ENCODE peak calls at places on chromosomes 5 and 9, in nine cellular contexts. Y, K, L, T, X, Q, M, N and J are unnamed samples.
A peak's percentile ranks its signal among the peaks of the same experiment; 100 is the strongest.

GRCh38 chr9:116437411-116438370 is 249.4 kb upstream of the TRIM32 start:
- DNase-seq in Y (no peak), K (peak; percentile 57), L (no peak), T (no peak), X (no peak), Q (no peak), M (no peak), N (no peak), J (no peak)

GRCh38 chr9:129224618-129225017 is 46.6 kb upstream of the IER5L start:
- DNase-seq in Y (no peak), K (no peak), L (no peak), T (no peak), X (no peak), Q (peak; percentile 28), M (no peak), N (no peak), J (no peak)

GRCh38 chr5:84805473-84805872 is 420.8 kb upstream of the EDIL3 start:
- DNase-seq in Y (no peak), K (no peak), L (no peak), T (no peak), X (no peak), Q (no peak), M (no peak), N (no peak), J (no peak)

GRCh38 chr9:91908746-91909145 is 41.3 kb downstream of the ROR2 start:
- DNase-seq in Y (no peak), K (no peak), L (no peak), T (no peak), X (no peak), Q (no peak), M (no peak), N (no peak), J (no peak)

GRCh38 chr9:136138566-136138965 is 19.9 kb upstream of the TMEM250 start:
- DNase-seq in Y (no peak), K (no peak), L (no peak), T (no peak), X (peak; percentile 34), Q (no peak), M (peak; percentile 30), N (no peak), J (peak; percentile 71)

GRCh38 chr5:169804861-169805260 is 167.8 kb downstream of the DOCK2 start:
- DNase-seq in Y (no peak), K (peak; percentile 12), L (no peak), T (no peak), X (no peak), Q (no peak), M (peak; percentile 78), N (no peak), J (no peak)

GRCh38 chr9:17330097-17330496 is 195.3 kb downstream of the CNTLN start:
- DNase-seq in Y (no peak), K (no peak), L (no peak), T (no peak), X (no peak), Q (no peak), M (peak; percentile 11), N (no peak), J (no peak)

GRCh38 chr9:95462419-95463121 is 54.2 kb downstream of the PTCH1 start:
- DNase-seq in Y (peak; percentile 53), K (no peak), L (peak; percentile 42), T (peak; percentile 89), X (peak; percentile 84), Q (peak; percentile 62), M (peak; percentile 73), N (no peak), J (no peak)

GRCh38 chr9:1495684-1496083 is 445.5 kb downstream of the DMRT2 start:
- DNase-seq in Y (no peak), K (no peak), L (no peak), T (no peak), X (no peak), Q (no peak), M (no peak), N (no peak), J (no peak)

GRCh38 chr5:145283101-145283500 is 552.0 kb downstream of the PRELID2 start:
- DNase-seq in Y (no peak), K (no peak), L (no peak), T (no peak), X (no peak), Q (no peak), M (peak; percentile 3), N (no peak), J (no peak)

GRCh38 chr5:168903082-168903481 is 323.9 kb upstream of the PANK3 start:
- DNase-seq in Y (no peak), K (no peak), L (no peak), T (no peak), X (no peak), Q (no peak), M (no peak), N (no peak), J (no peak)

GRCh38 chr5:109612278-109612905 is 77.3 kb upstream of the MAN2A1 start:
- DNase-seq in Y (no peak), K (no peak), L (no peak), T (no peak), X (no peak), Q (no peak), M (no peak), N (no peak), J (no peak)

GRCh38 chr9:107251756-107252322 is 31.2 kb upstream of the RAD23B start:
- DNase-seq in Y (peak; percentile 95), K (no peak), L (peak; percentile 56), T (no peak), X (no peak), Q (peak; percentile 68), M (peak; percentile 93), N (no peak), J (no peak)

GRCh38 chr9:36946653-36947052 is 87.4 kb downstream of the PAX5 start:
- DNase-seq in Y (no peak), K (no peak), L (no peak), T (no peak), X (no peak), Q (no peak), M (peak; percentile 21), N (no peak), J (no peak)

GRCh38 chr5:167850901-167851300 is 440.5 kb upstream of the WWC1 start:
- DNase-seq in Y (no peak), K (no peak), L (no peak), T (no peak), X (no peak), Q (no peak), M (peak; percentile 74), N (no peak), J (no peak)

GRCh38 chr9:16196206-16196605 is 643.4 kb downstream of the CCDC171 start:
- DNase-seq in Y (no peak), K (no peak), L (no peak), T (no peak), X (no peak), Q (no peak), M (no peak), N (no peak), J (no peak)

GRCh38 chr5:38576442-38576841 is 20.0 kb upstream of the LIFR start:
- DNase-seq in Y (no peak), K (no peak), L (no peak), T (no peak), X (no peak), Q (peak; percentile 60), M (peak; percentile 14), N (no peak), J (no peak)

GRCh38 chr9:130659699-130660248 is 4.6 kb upstream of the PRDM12 start:
- DNase-seq in Y (no peak), K (no peak), L (no peak), T (no peak), X (no peak), Q (peak; percentile 8), M (no peak), N (no peak), J (no peak)

GRCh38 chr5:181243521-181244307 is at the start of gene RACK1:
- DNase-seq in Y (peak; percentile 51), K (peak; percentile 98), L (peak; percentile 90), T (peak; percentile 84), X (peak; percentile 90), Q (peak; percentile 92), M (peak; percentile 95), N (peak; percentile 92), J (no peak)

GRCh38 chr9:87280421-87280820 is 217.2 kb upstream of the DAPK1 start:
- DNase-seq in Y (peak; percentile 83), K (no peak), L (no peak), T (no peak), X (no peak), Q (no peak), M (no peak), N (no peak), J (no peak)

GRCh38 chr5:148403344-148403743 is 19.6 kb downstream of the FBXO38 start:
- DNase-seq in Y (no peak), K (no peak), L (no peak), T (peak; percentile 17), X (no peak), Q (no peak), M (no peak), N (no peak), J (no peak)
- H3K36me3 ChIP-seq in Y (peaks cover 6% of the 10 kb centered on the region), K (peaks cover 83% of the 10 kb centered on the region), L (peaks cover 4% of the 10 kb centered on the region), T (peaks cover 5% of the 10 kb centered on the region), X (no peaks in the 10 kb centered on the region), Q (no peaks in the 10 kb centered on the region), M (peaks cover 68% of the 10 kb centered on the region), N (peaks cover 99% of the 10 kb centered on the region), J (no peaks in the 10 kb centered on the region)

DNA sequence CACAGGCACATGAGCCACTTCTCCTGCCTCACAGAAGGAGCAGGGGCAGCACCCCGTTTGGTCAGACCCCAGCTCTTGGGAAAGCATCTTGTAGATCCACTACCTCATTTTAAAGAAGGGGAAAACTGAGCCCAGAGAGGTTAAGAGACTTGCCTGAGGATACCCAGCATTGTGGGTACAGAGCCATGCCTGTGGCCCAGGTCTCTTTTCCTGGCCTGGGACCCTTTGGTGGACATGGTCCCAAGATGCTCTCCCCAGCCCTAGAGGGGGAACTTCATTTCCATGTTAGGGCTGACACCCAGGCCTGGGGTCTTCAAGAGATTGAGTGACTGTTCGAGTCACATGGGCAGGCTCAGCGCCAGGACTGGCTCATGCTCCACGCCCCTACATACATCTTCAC is 64.2 kb downstream of the NEK6 start:
- DNase-seq in Y (no peak), K (no peak), L (no peak), T (no peak), X (no peak), Q (no peak), M (no peak), N (no peak), J (no peak)
- H3K36me3 ChIP-seq in Y (peaks cover 44% of the 10 kb centered on the region), K (peaks cover 76% of the 10 kb centered on the region), L (peaks cover under 1% of the 10 kb centered on the region), T (peaks cover 67% of the 10 kb centered on the region), X (no peaks in the 10 kb centered on the region), Q (no peaks in the 10 kb centered on the region), M (peaks cover 31% of the 10 kb centered on the region), N (peaks cover 67% of the 10 kb centered on the region), J (no peaks in the 10 kb centered on the region)

GRCh38 chr5:92841604-92842155 is 739.3 kb downstream of the NR2F1-AS1 start:
- DNase-seq in Y (no peak), K (no peak), L (no peak), T (no peak), X (no peak), Q (no peak), M (no peak), N (no peak), J (no peak)
- H3K36me3 ChIP-seq in Y (no peaks in the 10 kb centered on the region), K (no peaks in the 10 kb centered on the region), L (no peaks in the 10 kb centered on the region), T (no peaks in the 10 kb centered on the region), X (no peaks in the 10 kb centered on the region), Q (no peaks in the 10 kb centered on the region), M (no peaks in the 10 kb centered on the region), N (no peaks in the 10 kb centered on the region), J (no peaks in the 10 kb centered on the region)

DNA sequence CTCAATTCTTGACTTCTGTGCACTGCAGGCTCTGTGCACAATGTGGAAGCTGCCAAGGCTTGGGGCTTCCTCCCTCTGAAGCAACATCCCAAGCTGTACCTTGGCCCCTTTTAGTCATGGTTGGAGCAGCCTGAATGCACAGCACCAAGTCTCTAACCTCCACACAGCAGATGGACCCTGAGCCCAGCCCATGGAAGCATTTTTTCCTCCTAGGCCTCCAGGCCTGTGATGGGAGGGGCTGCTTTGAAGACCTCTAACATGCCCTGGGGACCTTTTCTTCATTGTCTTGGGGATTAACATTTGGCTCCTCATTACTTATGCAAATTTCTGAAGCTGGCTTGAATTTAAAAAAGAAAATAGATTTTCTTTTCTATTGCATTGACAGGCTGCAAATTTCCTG is 385.8 kb downstream of the LRRC70 start:
- DNase-seq in Y (no peak), K (no peak), L (no peak), T (no peak), X (no peak), Q (no peak), M (no peak), N (no peak), J (no peak)
- H3K36me3 ChIP-seq in Y (no peaks in the 10 kb centered on the region), K (no peaks in the 10 kb centered on the region), L (no peaks in the 10 kb centered on the region), T (no peaks in the 10 kb centered on the region), X (no peaks in the 10 kb centered on the region), Q (no peaks in the 10 kb centered on the region), M (no peaks in the 10 kb centered on the region), N (no peaks in the 10 kb centered on the region), J (no peaks in the 10 kb centered on the region)